ENCODE peak calls at places on chromosomes 16 and 17, in four cellular contexts. One of them, this sample, is unnamed.

GRCh38 chr17:81933178-81933699 is 3.9 kb downstream of the PYCR1 start:
- DNase-seq in sigmoid colon: no peak
- DNase-seq in Panc1: no peak
- DNase-seq in mammary epithelial cell: no peak
- DNase-seq in this sample: no peak

GRCh38 chr16:50193594-50193993 is 40.5 kb downstream of the TENT4B start:
- DNase-seq in sigmoid colon: no peak
- DNase-seq in Panc1: no peak
- DNase-seq in mammary epithelial cell: peak
- DNase-seq in this sample: no peak

GRCh38 chr16:85011846-85012284 is 530 bp upstream of the ZDHHC7 start:
- DNase-seq in sigmoid colon: no peak
- DNase-seq in Panc1: no peak
- DNase-seq in mammary epithelial cell: no peak
- DNase-seq in this sample: no peak

GRCh38 chr17:63841350-63842172 is 924 bp downstream of the SMARCD2 start:
- DNase-seq in sigmoid colon: peak
- DNase-seq in Panc1: no peak
- DNase-seq in mammary epithelial cell: peak
- DNase-seq in this sample: no peak

GRCh38 chr16:23290189-23291062 is 11.7 kb upstream of the SCNN1B start:
- DNase-seq in sigmoid colon: peak
- DNase-seq in Panc1: no peak
- DNase-seq in mammary epithelial cell: peak
- DNase-seq in this sample: no peak

GRCh38 chr17:55273579-55274370 is 9.0 kb downstream of the HLF start:
- DNase-seq in sigmoid colon: peak
- DNase-seq in Panc1: no peak
- DNase-seq in mammary epithelial cell: peak
- DNase-seq in this sample: no peak

GRCh38 chr16:80027007-80027965 is 426.7 kb upstream of the MAF start:
- DNase-seq in sigmoid colon: peak
- DNase-seq in Panc1: peak
- DNase-seq in mammary epithelial cell: peak
- DNase-seq in this sample: peak

GRCh38 chr17:19460695-19461094 is 49.7 kb downstream of the RNF112 start:
- DNase-seq in sigmoid colon: peak
- DNase-seq in Panc1: no peak
- DNase-seq in mammary epithelial cell: no peak
- DNase-seq in this sample: no peak

GRCh38 chr16:85718682-85719081 is 29.9 kb upstream of the GINS2 start:
- DNase-seq in sigmoid colon: no peak
- DNase-seq in Panc1: no peak
- DNase-seq in mammary epithelial cell: no peak
- DNase-seq in this sample: no peak

GRCh38 chr17:79991924-79992656 is 43.6 kb downstream of the TBC1D16 start:
- DNase-seq in sigmoid colon: no peak
- DNase-seq in Panc1: no peak
- DNase-seq in mammary epithelial cell: no peak
- DNase-seq in this sample: no peak

GRCh38 chr16:4489030-4489429 is 12.8 kb downstream of the HMOX2 start:
- DNase-seq in sigmoid colon: no peak
- DNase-seq in Panc1: no peak
- DNase-seq in mammary epithelial cell: peak
- DNase-seq in this sample: peak

GRCh38 chr17:5237541-5238016 is 2.9 kb upstream of the SCIMP start:
- DNase-seq in sigmoid colon: no peak
- DNase-seq in Panc1: peak
- DNase-seq in mammary epithelial cell: peak
- DNase-seq in this sample: no peak

GRCh38 chr16:1998852-1999801 is 9.4 kb downstream of the SYNGR3 start:
- DNase-seq in sigmoid colon: no peak
- DNase-seq in Panc1: no peak
- DNase-seq in mammary epithelial cell: no peak
- DNase-seq in this sample: no peak

GRCh38 chr16:83730812-83731211 is 77.0 kb upstream of the HSBP1 start:
- DNase-seq in sigmoid colon: no peak
- DNase-seq in Panc1: no peak
- DNase-seq in mammary epithelial cell: no peak
- DNase-seq in this sample: no peak

GRCh38 chr17:44033841-44034408 is 19.2 kb upstream of the TMEM101 start:
- DNase-seq in sigmoid colon: no peak
- DNase-seq in Panc1: no peak
- DNase-seq in mammary epithelial cell: no peak
- DNase-seq in this sample: no peak

GRCh38 chr17:48611681-48612455 is 1.1 kb upstream of the HOXB7 start:
- DNase-seq in sigmoid colon: no peak
- DNase-seq in Panc1: no peak
- DNase-seq in mammary epithelial cell: no peak
- DNase-seq in this sample: no peak

GRCh38 chr16:89827383-89828198 is 684 bp upstream of the SPIRE2 start:
- DNase-seq in sigmoid colon: no peak
- DNase-seq in Panc1: no peak
- DNase-seq in mammary epithelial cell: no peak
- DNase-seq in this sample: no peak

GRCh38 chr17:15399443-15399842 is 58.0 kb upstream of the TEKT3 start:
- DNase-seq in sigmoid colon: no peak
- DNase-seq in Panc1: no peak
- DNase-seq in mammary epithelial cell: no peak
- DNase-seq in this sample: no peak

GRCh38 chr17:16129844-16130243 is 85.5 kb downstream of the NCOR1 start:
- DNase-seq in sigmoid colon: no peak
- DNase-seq in Panc1: no peak
- DNase-seq in mammary epithelial cell: no peak
- DNase-seq in this sample: no peak

GRCh38 chr17:63780507-63780906 is 6.5 kb downstream of the DDX42 start:
- DNase-seq in sigmoid colon: no peak
- DNase-seq in Panc1: no peak
- DNase-seq in mammary epithelial cell: peak
- DNase-seq in this sample: no peak

GRCh38 chr17:4980644-4981216 is 6.7 kb downstream of the CAMTA2 start:
- DNase-seq in sigmoid colon: no peak
- DNase-seq in Panc1: no peak
- DNase-seq in mammary epithelial cell: no peak
- DNase-seq in this sample: no peak

GRCh38 chr16:5633845-5634440 is 536.3 kb upstream of the EEF2KMT start:
- DNase-seq in sigmoid colon: no peak
- DNase-seq in Panc1: peak
- DNase-seq in mammary epithelial cell: no peak
- DNase-seq in this sample: no peak

GRCh38 chr16:72785886-72786285 is 262.0 kb downstream of the ZFHX3 start:
- DNase-seq in sigmoid colon: no peak
- DNase-seq in Panc1: no peak
- DNase-seq in mammary epithelial cell: no peak
- DNase-seq in this sample: no peak

GRCh38 chr16:47504599-47504998 is 43.5 kb downstream of the PHKB start:
- DNase-seq in sigmoid colon: no peak
- DNase-seq in Panc1: no peak
- DNase-seq in mammary epithelial cell: peak
- DNase-seq in this sample: peak

GRCh38 chr16:89764711-89765201 is 43.4 kb downstream of the ZNF276 start:
- DNase-seq in sigmoid colon: no peak
- DNase-seq in Panc1: no peak
- DNase-seq in mammary epithelial cell: no peak
- DNase-seq in this sample: no peak

GRCh38 chr16:47503936-47504335 is 42.8 kb downstream of the PHKB start:
- DNase-seq in sigmoid colon: no peak
- DNase-seq in Panc1: no peak
- DNase-seq in mammary epithelial cell: peak
- DNase-seq in this sample: peak

GRCh38 chr17:43814714-43815113 is 18.2 kb downstream of the MPP3 start:
- DNase-seq in sigmoid colon: no peak
- DNase-seq in Panc1: no peak
- DNase-seq in mammary epithelial cell: peak
- DNase-seq in this sample: no peak

GRCh38 chr17:62680541-62681052 is 53.1 kb downstream of the MRC2 start:
- DNase-seq in sigmoid colon: peak
- DNase-seq in Panc1: no peak
- DNase-seq in mammary epithelial cell: peak
- DNase-seq in this sample: no peak

GRCh38 chr16:12532871-12533610 is 270.6 kb downstream of the CPPED1 start:
- DNase-seq in sigmoid colon: no peak
- DNase-seq in Panc1: no peak
- DNase-seq in mammary epithelial cell: no peak
- DNase-seq in this sample: no peak

GRCh38 chr16:17470002-17470870 is 524 bp downstream of the XYLT1 start:
- DNase-seq in sigmoid colon: no peak
- DNase-seq in Panc1: no peak
- DNase-seq in mammary epithelial cell: peak
- DNase-seq in this sample: no peak

GRCh38 chr17:63450551-63450950 is 4.4 kb upstream of the CYB561 start:
- DNase-seq in sigmoid colon: no peak
- DNase-seq in Panc1: no peak
- DNase-seq in mammary epithelial cell: no peak
- DNase-seq in this sample: no peak

GRCh38 chr16:27600386-27600785 is 50.4 kb downstream of the KATNIP start:
- DNase-seq in sigmoid colon: no peak
- DNase-seq in Panc1: no peak
- DNase-seq in mammary epithelial cell: no peak
- DNase-seq in this sample: no peak

GRCh38 chr17:71441098-71441497 is 679.7 kb upstream of the SOX9 start:
- DNase-seq in sigmoid colon: no peak
- DNase-seq in Panc1: no peak
- DNase-seq in mammary epithelial cell: peak
- DNase-seq in this sample: peak

GRCh38 chr16:88569614-88569984 is 604 bp upstream of the ZC3H18 start:
- DNase-seq in sigmoid colon: no peak
- DNase-seq in Panc1: no peak
- DNase-seq in mammary epithelial cell: no peak
- DNase-seq in this sample: no peak

GRCh38 chr17:21209511-21210175 is 4.3 kb downstream of the TMEM11 start:
- DNase-seq in sigmoid colon: no peak
- DNase-seq in Panc1: no peak
- DNase-seq in mammary epithelial cell: no peak
- DNase-seq in this sample: no peak

GRCh38 chr16:75529056-75529905 is 6.6 kb downstream of the CHST5 start:
- DNase-seq in sigmoid colon: no peak
- DNase-seq in Panc1: no peak
- DNase-seq in mammary epithelial cell: no peak
- DNase-seq in this sample: no peak

GRCh38 chr17:32445976-32446375 is 1.7 kb downstream of the PSMD11 start:
- DNase-seq in sigmoid colon: no peak
- DNase-seq in Panc1: no peak
- DNase-seq in mammary epithelial cell: no peak
- DNase-seq in this sample: no peak

GRCh38 chr17:68598074-68598473 is 3.1 kb downstream of the FAM20A start:
- DNase-seq in sigmoid colon: no peak
- DNase-seq in Panc1: no peak
- DNase-seq in mammary epithelial cell: no peak
- DNase-seq in this sample: no peak

GRCh38 chr17:68599873-68600122 is 1.4 kb downstream of the FAM20A start:
- DNase-seq in sigmoid colon: no peak
- DNase-seq in Panc1: no peak
- DNase-seq in mammary epithelial cell: no peak
- DNase-seq in this sample: no peak

GRCh38 chr17:68600123-68600880 is 865 bp downstream of the FAM20A start:
- DNase-seq in sigmoid colon: no peak
- DNase-seq in Panc1: no peak
- DNase-seq in mammary epithelial cell: peak
- DNase-seq in this sample: no peak

GRCh38 chr17:68598545-68598961 is 2.6 kb downstream of the FAM20A start:
- DNase-seq in sigmoid colon: no peak
- DNase-seq in Panc1: no peak
- DNase-seq in mammary epithelial cell: no peak
- DNase-seq in this sample: no peak

DNA sequence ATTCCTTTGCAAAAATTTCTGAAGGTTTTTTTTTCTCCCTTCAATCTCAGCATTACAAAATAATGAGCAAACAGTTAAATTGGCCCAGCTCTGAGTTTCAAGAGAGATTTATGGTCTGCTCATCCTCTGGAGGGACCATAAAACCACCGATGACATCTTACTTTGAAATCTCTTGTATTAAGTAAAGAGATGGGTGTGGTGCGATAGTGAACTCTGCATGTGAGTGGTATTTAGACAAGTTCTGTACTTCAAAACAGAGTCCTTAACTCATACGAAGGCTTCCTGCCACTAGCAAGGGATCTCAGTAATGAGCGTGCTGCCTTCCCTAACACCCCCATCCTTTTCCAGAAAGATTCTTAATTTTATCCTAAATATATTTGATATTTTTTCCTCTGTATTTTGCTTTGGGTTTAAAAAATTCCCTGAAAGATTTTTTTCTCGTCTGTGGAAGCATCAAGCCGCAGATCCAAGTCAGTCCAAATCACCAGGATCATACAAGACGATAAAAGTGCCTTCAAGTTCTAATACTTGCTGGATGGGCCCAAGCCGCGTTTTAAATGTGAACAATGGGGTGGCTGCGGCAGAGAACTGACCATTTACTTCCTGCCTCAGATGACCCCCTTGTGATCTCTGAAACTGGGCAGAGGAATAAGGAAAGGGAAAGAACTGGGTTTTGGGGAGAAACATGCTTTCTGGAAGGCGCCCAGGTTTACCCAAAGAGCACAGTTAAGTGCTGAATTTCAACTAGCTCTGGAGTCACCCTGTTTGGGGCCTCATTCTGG is 1.9 kb downstream of the FAM20A start:
- DNase-seq in sigmoid colon: no peak
- DNase-seq in Panc1: no peak
- DNase-seq in mammary epithelial cell: no peak
- DNase-seq in this sample: no peak
- H3K4me3 ChIP-seq in sigmoid colon: peak
- H3K4me3 ChIP-seq in Panc1: no peak
- H3K4me3 ChIP-seq in mammary epithelial cell: no peak
- H3K4me3 ChIP-seq in this sample: no peak

GRCh38 chr16:67027046-67027445 is 1.9 kb upstream of the CBFB start:
- DNase-seq in sigmoid colon: peak
- DNase-seq in Panc1: no peak
- DNase-seq in mammary epithelial cell: no peak
- DNase-seq in this sample: no peak
- H3K27ac ChIP-seq in sigmoid colon: no peak
- H3K27ac ChIP-seq in Panc1: no peak
- H3K27ac ChIP-seq in mammary epithelial cell: no peak
- H3K27ac ChIP-seq in this sample: no peak

GRCh38 chr17:57365420-57365819 is 109.1 kb downstream of the MSI2 start:
- DNase-seq in sigmoid colon: no peak
- DNase-seq in Panc1: no peak
- DNase-seq in mammary epithelial cell: no peak
- DNase-seq in this sample: no peak
- TF ChIP-seq CTCF in sigmoid colon: no peak
- TF ChIP-seq CTCF in Panc1: no peak
- TF ChIP-seq CTCF in mammary epithelial cell: no peak
- TF ChIP-seq CTCF in this sample: no peak

DNA sequence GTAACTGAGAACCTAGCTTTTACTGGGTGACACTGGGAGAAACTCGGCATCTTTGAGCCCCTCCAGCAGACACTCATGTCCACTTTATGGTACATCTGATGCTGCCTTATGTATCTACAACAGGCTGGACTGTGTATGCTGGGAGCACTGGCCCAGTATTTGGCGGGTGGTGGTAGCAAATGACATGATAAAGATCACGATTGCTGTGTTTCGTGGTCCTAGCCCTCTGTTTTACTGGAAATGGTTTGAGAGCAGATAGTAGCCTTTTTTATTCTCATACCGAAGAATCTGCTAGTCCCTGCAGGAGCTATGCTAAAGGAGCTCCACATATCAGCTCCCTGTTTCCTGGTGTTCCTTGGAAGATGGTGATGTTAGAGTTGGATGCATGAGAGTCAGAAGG is 150.3 kb downstream of the CCDC182 start:
- DNase-seq in sigmoid colon: no peak
- DNase-seq in Panc1: no peak
- DNase-seq in mammary epithelial cell: no peak
- DNase-seq in this sample: no peak
- H3K4me3 ChIP-seq in sigmoid colon: no peak
- H3K4me3 ChIP-seq in Panc1: no peak
- H3K4me3 ChIP-seq in mammary epithelial cell: no peak
- H3K4me3 ChIP-seq in this sample: no peak